ENCODE peak calls at places on chromosomes 2 and 18, in five cellular contexts. U is tibial artery, S is adrenal gland, Z is HCT116, N is Panc1. D is an unnamed sample. For H3K27me3 and H3K4me1, the result is how much of the 10 kb centered on the place peaks cover.

GRCh38 chr2:33086400-33087015 is 139.8 kb downstream of the LTBP1 start:
- DNase-seq in U (no peak), S (no peak), Z (no peak), N (no peak), D (no peak)

GRCh38 chr2:202530038-202530437 is 104.7 kb upstream of the FAM117B start:
- DNase-seq in U (no peak), S (no peak), Z (no peak), N (no peak), D (no peak)

GRCh38 chr18:67273288-67273687 is 243.2 kb downstream of the DSEL start:
- DNase-seq in U (no peak), S (no peak), Z (no peak), N (no peak), D (no peak)

GRCh38 chr2:63851912-63852311 is 10.2 kb downstream of the UGP2 start:
- DNase-seq in U (no peak), S (peak), Z (no peak), N (no peak), D (no peak)

GRCh38 chr2:220590476-220590875 is 963.0 kb downstream of the SLC4A3 start:
- DNase-seq in U (no peak), S (no peak), Z (no peak), N (no peak), D (no peak)

GRCh38 chr2:224948005-224948404 is 94.3 kb downstream of the DOCK10 start:
- DNase-seq in U (no peak), S (no peak), Z (no peak), N (no peak), D (no peak)

GRCh38 chr2:40606862-40607261 is 155.0 kb upstream of the SLC8A1 start:
- DNase-seq in U (no peak), S (no peak), Z (no peak), N (no peak), D (no peak)

GRCh38 chr2:176187306-176188217 is 906 bp upstream of the HOXD1 start:
- DNase-seq in U (no peak), S (no peak), Z (no peak), N (no peak), D (no peak)

GRCh38 chr2:239725551-239725890 is 299.6 kb downstream of the NDUFA10 start:
- DNase-seq in U (peak), S (no peak), Z (no peak), N (no peak), D (peak)

GRCh38 chr2:126270587-126270986 is 385.4 kb upstream of the GYPC start:
- DNase-seq in U (no peak), S (no peak), Z (no peak), N (no peak), D (no peak)

GRCh38 chr2:12046641-12047040 is 300.2 kb downstream of the LPIN1 start:
- DNase-seq in U (no peak), S (no peak), Z (no peak), N (no peak), D (no peak)

GRCh38 chr2:138223321-138223720 is 259.0 kb downstream of the HNMT start:
- DNase-seq in U (no peak), S (no peak), Z (no peak), N (peak), D (no peak)

GRCh38 chr2:150484006-150484405 is 3.5 kb downstream of the RND3 start:
- DNase-seq in U (no peak), S (no peak), Z (no peak), N (no peak), D (no peak)

GRCh38 chr2:217714268-217714643 is 288.5 kb downstream of the TNS1 start:
- DNase-seq in U (peak), S (peak), Z (no peak), N (no peak), D (no peak)

GRCh38 chr2:199471443-199472057 is 13.8 kb upstream of the SATB2 start:
- DNase-seq in U (no peak), S (peak), Z (no peak), N (no peak), D (no peak)

GRCh38 chr2:174217883-174218282 is 30.4 kb downstream of the OLA1 start:
- DNase-seq in U (no peak), S (no peak), Z (no peak), N (no peak), D (no peak)

GRCh38 chr2:15919716-15920444 is 20.5 kb upstream of the MYCN start:
- DNase-seq in U (no peak), S (no peak), Z (no peak), N (no peak), D (no peak)

GRCh38 chr18:433960-434359 is 66.5 kb downstream of the COLEC12 start:
- DNase-seq in U (no peak), S (no peak), Z (no peak), N (no peak), D (no peak)

GRCh38 chr2:113309655-113310387 is 31.1 kb upstream of the PAX8 start:
- DNase-seq in U (no peak), S (no peak), Z (no peak), N (no peak), D (no peak)

GRCh38 chr2:39737661-39738060 is 41.4 kb downstream of the THUMPD2 start:
- DNase-seq in U (peak), S (no peak), Z (no peak), N (no peak), D (peak)

GRCh38 chr2:38922902-38923301 is 33.2 kb downstream of the ARHGEF33 start:
- DNase-seq in U (no peak), S (no peak), Z (no peak), N (no peak), D (no peak)

GRCh38 chr2:238434846-238435751 is 8.4 kb downstream of the ASB1 start:
- DNase-seq in U (no peak), S (no peak), Z (no peak), N (no peak), D (peak)

DNA sequence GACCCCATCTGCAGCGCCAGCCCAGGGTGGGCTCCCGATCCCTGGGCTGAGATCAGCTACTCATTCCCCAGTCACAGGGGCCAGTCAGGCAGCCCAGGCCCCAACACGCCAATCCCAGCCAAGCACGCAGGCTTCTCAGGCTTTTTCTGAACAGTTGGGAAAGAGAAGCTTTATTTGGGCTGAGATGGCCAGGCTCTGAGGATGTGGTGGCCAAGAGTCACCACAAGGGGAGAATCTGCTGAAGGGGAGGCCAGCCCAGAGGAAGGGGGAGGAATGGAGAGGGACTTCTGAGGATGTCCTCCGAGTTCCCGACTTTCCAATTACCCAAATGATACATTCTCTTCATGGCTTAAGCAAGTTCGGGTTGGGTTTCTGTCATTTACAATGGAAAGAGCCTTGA is 2.8 kb upstream of the DIPK1C start:
- DNase-seq in U (no peak), S (no peak), Z (no peak), N (no peak), D (peak)
- H3K27me3 ChIP-seq in U (under half), S (under half), Z (under half), N (under half), D (under half)

GRCh38 chr2:29174937-29175336 is 59.7 kb downstream of the CLIP4 start:
- DNase-seq in U (no peak), S (no peak), Z (no peak), N (no peak), D (no peak)
- H3K4me1 ChIP-seq in U (under half), S (under half), Z (under half), N (under half), D (under half)

DNA sequence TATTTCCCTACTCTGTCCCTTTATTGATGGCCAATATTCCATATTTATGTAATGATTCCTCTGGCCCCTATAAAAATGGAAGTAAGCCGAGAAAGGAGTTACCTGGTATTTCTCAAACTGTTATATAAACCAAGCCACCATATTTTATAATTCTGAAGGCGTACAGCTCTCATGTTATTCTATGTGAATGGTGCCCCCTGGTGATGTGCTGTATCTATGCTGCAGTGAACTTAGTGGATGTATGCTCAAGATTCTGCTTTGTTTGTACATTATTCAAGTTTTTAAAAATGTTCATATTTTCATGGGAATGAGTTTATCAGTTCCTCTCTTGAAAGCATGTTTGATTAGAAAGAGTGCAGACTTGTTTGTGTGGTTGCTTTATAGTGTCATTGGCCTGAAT is 194.5 kb upstream of the LRRTM1 start:
- DNase-seq in U (no peak), S (peak), Z (peak), N (no peak), D (no peak)
- TF ChIP-seq CTCF in U (no peak), S (peak), Z (peak), N (peak), D (no peak)

DNA sequence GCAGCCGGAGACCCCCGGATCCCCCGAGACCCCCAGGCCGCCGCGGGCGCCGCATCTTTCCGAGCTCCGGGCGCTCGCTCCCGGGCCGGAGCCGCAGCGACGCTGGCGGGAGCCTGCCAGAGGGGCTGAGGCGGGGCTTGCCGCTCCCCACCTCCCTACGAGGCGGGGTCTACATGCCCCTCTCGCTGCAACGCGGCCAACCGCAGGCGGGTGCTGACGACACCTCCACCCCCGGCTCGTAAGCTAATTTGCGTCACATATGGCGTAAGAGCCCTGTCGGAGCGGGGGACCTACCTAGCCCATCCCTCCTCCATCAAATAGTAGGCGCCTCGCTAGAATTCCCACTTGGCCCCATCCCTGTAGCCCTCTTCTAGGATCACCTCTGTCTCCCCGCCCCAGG is at the start of gene PTPRN:
- DNase-seq in U (no peak), S (peak), Z (no peak), N (no peak), D (no peak)
- H3K27me3 ChIP-seq in U (half or more), S (under half), Z (under half), N (under half), D (under half)

GRCh38 chr2:43139996-43140621 is 86.3 kb downstream of the ZFP36L2 start:
- DNase-seq in U (peak), S (no peak), Z (no peak), N (no peak), D (peak)

GRCh38 chr2:43136862-43137261 is 89.5 kb downstream of the ZFP36L2 start:
- DNase-seq in U (no peak), S (no peak), Z (no peak), N (no peak), D (no peak)

GRCh38 chr2:43136011-43136799 is 90.2 kb downstream of the ZFP36L2 start:
- DNase-seq in U (peak), S (no peak), Z (no peak), N (no peak), D (no peak)

GRCh38 chr2:43138441-43138840 is 88.0 kb downstream of the ZFP36L2 start:
- DNase-seq in U (peak), S (no peak), Z (no peak), N (no peak), D (no peak)

GRCh38 chr2:43139501-43139900 is 86.9 kb downstream of the ZFP36L2 start:
- DNase-seq in U (peak), S (no peak), Z (no peak), N (no peak), D (no peak)
- H3K4me1 ChIP-seq in U (under half), S (under half), Z (under half), N (under half), D (under half)

DNA sequence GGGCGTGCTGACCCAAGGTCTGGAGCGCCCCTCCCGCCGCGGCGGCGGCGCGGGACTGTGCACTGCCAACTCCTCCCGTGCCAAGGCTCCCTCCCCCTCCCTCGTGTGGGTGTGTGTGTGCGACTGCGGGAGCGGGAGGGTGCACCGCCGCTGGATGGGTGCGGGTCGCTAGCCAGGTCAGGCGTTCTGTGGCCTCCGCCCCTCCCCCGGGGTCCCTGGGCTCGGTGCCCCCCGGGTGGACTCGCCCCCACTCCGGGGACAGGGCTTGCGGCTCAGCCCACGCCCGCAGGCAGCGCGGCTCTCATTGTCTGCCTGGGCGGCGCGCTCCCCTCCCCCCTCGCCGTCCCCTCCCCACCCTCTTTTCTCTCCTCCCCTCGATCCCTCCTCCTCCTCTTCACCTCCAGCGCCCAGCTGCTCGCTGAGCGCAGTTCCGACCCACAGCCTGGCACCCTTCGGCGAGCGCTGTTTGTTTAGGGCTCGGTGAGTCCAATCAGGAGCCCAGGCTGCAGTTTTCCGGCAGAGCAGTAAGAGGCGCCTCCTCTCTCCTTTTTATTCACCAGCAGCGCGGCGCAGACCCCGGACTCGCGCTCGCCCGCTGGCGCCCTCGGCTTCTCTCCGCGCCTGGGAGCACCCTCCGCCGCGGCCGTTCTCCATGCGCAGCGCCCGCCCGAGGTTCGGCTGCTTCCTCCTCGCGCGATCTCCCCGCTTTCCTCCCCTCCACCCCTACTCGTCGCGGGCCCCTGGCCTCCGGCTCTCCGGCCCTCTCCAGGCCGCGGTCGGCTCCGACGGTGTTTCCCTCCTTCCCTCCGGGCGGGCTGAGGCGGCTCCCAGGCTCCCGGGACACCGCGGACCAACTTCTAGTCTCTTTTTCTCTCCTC is at the start of gene GATA6:
- DNase-seq in U (peak), S (peak), Z (peak), N (peak), D (peak)
- TF ChIP-seq CTCF in U (peak), S (no peak), Z (peak), N (peak), D (peak)

GRCh38 chr2:44936715-44937687 is 4.5 kb upstream of the SIX3 start:
- DNase-seq in U (no peak), S (no peak), Z (no peak), N (no peak), D (no peak)
- H3K27me3 ChIP-seq in U (half or more), S (half or more), Z (under half), N (under half), D (under half)

GRCh38 chr18:63186520-63186919 is 133.0 kb downstream of the BCL2 start:
- DNase-seq in U (no peak), S (no peak), Z (no peak), N (no peak), D (no peak)
- H3K4me1 ChIP-seq in U (under half), S (under half), Z (under half), N (under half), D (under half)

GRCh38 chr2:233676046-233676445 is 4.3 kb downstream of the UGT1A9 start:
- DNase-seq in U (no peak), S (no peak), Z (no peak), N (no peak), D (no peak)

GRCh38 chr2:233671290-233672161 is at the start of gene UGT1A9:
- DNase-seq in U (no peak), S (no peak), Z (no peak), N (no peak), D (no peak)

GRCh38 chr2:233673896-233674295 is 2.2 kb downstream of the UGT1A9 start:
- DNase-seq in U (no peak), S (no peak), Z (no peak), N (no peak), D (no peak)

GRCh38 chr2:233674314-233674713 is 2.6 kb downstream of the UGT1A9 start:
- DNase-seq in U (no peak), S (no peak), Z (no peak), N (no peak), D (no peak)

DNA sequence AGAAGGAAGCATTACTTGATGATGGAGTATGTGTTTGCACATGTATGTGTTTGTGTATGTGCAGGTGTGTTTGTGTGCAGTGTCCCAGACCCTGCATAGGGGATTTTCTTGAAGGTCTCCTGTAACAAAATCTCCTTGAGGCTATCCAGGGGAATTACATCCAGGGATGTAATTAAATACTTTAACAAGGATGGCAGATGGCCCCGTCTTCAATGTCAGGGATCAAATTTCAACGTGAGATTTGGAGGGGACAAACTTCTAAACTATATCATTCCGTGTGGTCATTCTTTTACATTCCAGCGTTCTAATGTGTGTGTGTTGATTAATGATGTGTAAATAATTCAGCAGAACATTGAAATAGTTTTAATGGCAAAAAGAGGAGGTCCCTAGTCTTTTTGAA is 3.3 kb downstream of the UGT1A9 start:
- DNase-seq in U (no peak), S (no peak), Z (no peak), N (no peak), D (no peak)
- TF ChIP-seq CTCF in U (no peak), S (no peak), Z (peak), N (no peak), D (no peak)